ENCODE peak calls at places on chromosomes 11 and 22, in four cellular contexts. H, I, Q and D are unnamed samples.

GRCh38 chr11:42840176-42840829 is 471.5 kb upstream of the API5 start:
- DNase-seq in H (peak), Q (no peak), I (no peak), D (no peak)

GRCh38 chr11:9187616-9188015 is 77.5 kb downstream of the DENND5A start:
- DNase-seq in H (no peak), I (no peak), Q (no peak), D (no peak)

GRCh38 chr11:34650528-34650927 is 29.6 kb downstream of the EHF start:
- DNase-seq in I (no peak), H (no peak), Q (no peak), D (no peak)

GRCh38 chr11:123334925-123335324 is 95.1 kb upstream of the GRAMD1B start:
- DNase-seq in Q (no peak), H (no peak), I (no peak), D (no peak)

GRCh38 chr11:11701070-11701469 is 79.3 kb upstream of the GALNT18 start:
- DNase-seq in I (no peak), Q (no peak), H (no peak), D (peak)

GRCh38 chr11:82936261-82936660 is 34.7 kb downstream of the DDIAS start:
- DNase-seq in H (no peak), I (no peak), Q (no peak), D (no peak)

GRCh38 chr11:76371170-76371569 is 9.8 kb downstream of the THAP12 start:
- DNase-seq in I (no peak), H (no peak), Q (no peak), D (peak)

GRCh38 chr11:76962583-76963416 is 71.4 kb upstream of the B3GNT6 start:
- DNase-seq in I (no peak), H (peak), Q (no peak), D (no peak)

GRCh38 chr11:6443269-6444003 is 2.6 kb upstream of the HPX start:
- DNase-seq in H (peak), I (peak), Q (no peak), D (no peak)

GRCh38 chr11:84398017-84398626 is 1112.0 kb upstream of the CCDC90B start:
- DNase-seq in H (peak), Q (no peak), I (no peak), D (no peak)

GRCh38 chr22:42649261-42650056 is at the start of gene CYB5R3:
- DNase-seq in H (peak), I (peak), Q (peak), D (peak)

GRCh38 chr22:22576244-22576988 is 17.4 kb upstream of the PRAME start:
- DNase-seq in Q (no peak), H (peak), I (peak), D (peak)

GRCh38 chr22:37818397-37819099 is 4.6 kb upstream of the GALR3 start:
- DNase-seq in H (no peak), I (no peak), Q (no peak), D (no peak)
- TF ChIP-seq CEBPB in H (no peak), I (no peak), Q (no peak), D (no peak)

DNA sequence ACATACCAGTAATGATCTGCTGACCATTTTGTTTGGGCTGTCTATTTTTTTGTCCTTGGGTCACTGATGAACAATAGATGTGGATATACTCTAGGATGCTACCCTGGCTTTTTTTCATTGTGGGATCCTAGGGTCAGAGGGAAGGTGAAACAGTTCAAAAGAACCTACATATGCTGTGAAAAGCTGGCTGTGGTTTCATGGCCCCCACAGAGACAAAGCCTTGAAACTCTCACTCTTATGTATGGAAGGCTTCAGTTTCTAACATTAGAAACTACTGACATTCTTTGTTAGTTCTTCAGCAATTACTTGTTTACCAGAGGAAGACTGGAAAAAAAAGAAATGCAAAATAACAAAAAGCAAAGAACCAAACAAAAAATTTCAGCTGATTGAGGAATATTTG is 250.7 kb downstream of the FAT3 start:
- DNase-seq in Q (no peak), I (no peak), H (no peak), D (no peak)
- TF ChIP-seq FOSL1 in Q (no peak), I (no peak), H (no peak), D (no peak)

GRCh38 chr22:46108564-46109473 is 41.5 kb upstream of the PPARA start:
- DNase-seq in Q (no peak), I (peak), H (peak), D (no peak)
- TF ChIP-seq SIN3A in Q (no peak), I (no peak), H (no peak), D (no peak)

GRCh38 chr22:39731881-39732555 is 161.5 kb downstream of the CACNA1I start:
- DNase-seq in H (no peak), I (no peak), Q (no peak), D (no peak)
- TF ChIP-seq CEBPB in H (no peak), I (no peak), Q (no peak), D (no peak)

GRCh38 chr11:69157156-69157821 is 1.6 kb downstream of the SMIM38 start:
- DNase-seq in Q (no peak), I (peak), H (peak), D (no peak)
- TF ChIP-seq FOSL1 in Q (no peak), I (no peak), H (no peak), D (no peak)

GRCh38 chr22:38451404-38451803 is 3.6 kb downstream of the KCNJ4 start:
- DNase-seq in H (no peak), I (no peak), Q (no peak), D (no peak)

GRCh38 chr22:38450234-38450797 is 4.7 kb downstream of the KCNJ4 start:
- DNase-seq in I (no peak), Q (no peak), H (no peak), D (no peak)

GRCh38 chr22:38451864-38452263 is 3.1 kb downstream of the KCNJ4 start:
- DNase-seq in H (no peak), Q (no peak), I (no peak), D (no peak)

GRCh38 chr22:38448945-38449745 is 5.9 kb downstream of the KCNJ4 start:
- DNase-seq in I (no peak), H (no peak), Q (no peak), D (no peak)

DNA sequence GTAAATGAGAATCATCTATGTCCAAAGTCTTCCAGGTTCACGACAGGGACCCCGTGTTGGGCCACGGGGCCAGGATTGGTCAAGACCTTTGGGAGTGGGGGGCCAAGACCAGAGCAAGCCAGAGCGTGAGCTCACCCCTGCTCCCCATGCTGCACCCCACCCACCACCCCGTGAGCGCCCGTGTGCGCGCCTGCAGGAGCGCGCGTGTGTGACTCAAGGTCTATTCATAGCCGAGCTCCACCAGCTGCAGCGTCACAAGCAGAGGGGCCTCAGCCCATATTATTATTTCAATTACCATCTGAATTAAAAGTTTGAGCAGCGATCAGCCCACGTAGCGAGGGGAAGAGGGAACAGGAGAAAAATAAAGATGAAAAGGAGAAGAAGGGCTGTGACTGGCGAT is 5.2 kb downstream of the KCNJ4 start:
- DNase-seq in Q (no peak), I (no peak), H (no peak), D (no peak)
- TF ChIP-seq SIN3A in Q (no peak), I (no peak), H (no peak), D (no peak)

GRCh38 chr22:47965896-47966295 is 1203.4 kb downstream of the TBC1D22A start:
- DNase-seq in Q (no peak), I (no peak), H (no peak), D (no peak)

GRCh38 chr22:47967841-47968240 is 1205.4 kb downstream of the TBC1D22A start:
- DNase-seq in H (no peak), I (no peak), Q (no peak), D (no peak)

GRCh38 chr22:47966316-47966715 is 1203.9 kb downstream of the TBC1D22A start:
- DNase-seq in I (no peak), H (no peak), Q (no peak), D (no peak)

GRCh38 chr22:47963660-47964059 is 1201.2 kb downstream of the TBC1D22A start:
- DNase-seq in Q (no peak), H (no peak), I (no peak), D (no peak)

DNA sequence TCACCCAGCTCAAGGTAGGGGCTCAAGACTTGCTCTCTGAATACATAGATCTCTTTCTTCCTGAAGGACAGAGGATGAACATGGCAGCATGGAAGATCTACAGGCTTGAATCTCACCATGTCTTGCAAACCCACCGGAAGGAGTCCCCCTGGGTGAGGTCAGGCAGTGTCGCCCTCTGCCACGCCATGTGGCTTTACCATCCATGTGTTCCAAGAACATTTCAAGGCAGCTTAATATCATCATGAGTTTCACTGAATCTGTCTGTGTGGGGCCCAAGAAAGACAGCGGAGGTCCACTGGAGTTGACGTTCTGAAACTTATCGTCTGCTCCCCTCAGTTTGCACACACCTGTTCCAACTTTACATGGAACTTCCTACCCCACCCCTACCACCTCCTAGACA is 1202.6 kb downstream of the TBC1D22A start:
- DNase-seq in H (no peak), Q (no peak), I (no peak), D (no peak)
- TF ChIP-seq CEBPB in H (no peak), Q (no peak), I (no peak), D (no peak)

GRCh38 chr22:25000686-25001085 is 48.2 kb downstream of the KIAA1671 start:
- DNase-seq in I (no peak), Q (no peak), H (no peak), D (no peak)

GRCh38 chr22:24995649-24996180 is 43.2 kb downstream of the KIAA1671 start:
- DNase-seq in I (no peak), Q (no peak), H (no peak), D (no peak)

GRCh38 chr22:24996420-24996952 is 44.0 kb downstream of the KIAA1671 start:
- DNase-seq in H (no peak), Q (peak), I (no peak), D (peak)

GRCh38 chr22:24994070-24994763 is 41.7 kb downstream of the KIAA1671 start:
- DNase-seq in I (no peak), H (no peak), Q (no peak), D (peak)

DNA sequence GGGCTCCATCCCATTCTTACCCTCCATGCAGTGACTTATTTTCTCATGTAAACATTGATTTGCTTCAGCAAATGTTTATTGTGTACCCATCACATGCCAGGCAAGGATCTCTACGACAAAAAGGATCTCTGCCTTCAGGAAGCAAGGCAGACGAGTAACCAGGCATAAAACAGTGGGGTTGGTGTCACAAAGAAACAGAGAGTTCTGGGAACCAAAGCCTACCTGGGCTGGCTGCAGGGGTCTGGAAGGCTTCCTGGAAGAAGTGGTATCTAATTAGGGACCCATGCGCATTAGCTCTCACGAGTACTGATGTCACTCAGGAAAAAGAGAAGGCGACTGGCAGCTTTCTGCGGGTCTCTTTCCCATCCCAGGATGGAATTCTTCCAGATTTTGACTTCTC is 44.5 kb downstream of the KIAA1671 start:
- DNase-seq in Q (no peak), H (no peak), I (no peak), D (no peak)
- TF ChIP-seq FOSL1 in Q (no peak), H (no peak), I (no peak), D (no peak)